ENCODE peak calls at places on chromosomes 3 and 15, in seven cellular contexts. One of them, this sample, is unnamed.

GRCh38 chr3:1251282-1252060 is 158.6 kb downstream of the CNTN6 start:
- DNase-seq in ELR: no peak
- DNase-seq in fibroblast of pulmonary artery: peak; percentile 10
- DNase-seq in posterior vena cava: no peak
- DNase-seq in activated T-helper 1 cell treated with Interleukin-2 at 50 U/mL for 16 hours: no peak
- DNase-seq in iris pigment epithelial cell: peak; percentile 12
- DNase-seq in activated CD4-positive, alpha-beta T cell treated with anti-CD3 and anti-CD28 coated beads, Interleukin-2, amount 10 ng/mL, durations not matched to agents 24 days and 14 days: no peak
- DNase-seq in this sample: no peak

GRCh38 chr15:24916305-24917009 is 38.3 kb upstream of the SNRPN start:
- DNase-seq in fibroblast of pulmonary artery: no peak
- DNase-seq in activated T-helper 1 cell treated with Interleukin-2 at 50 U/mL for 16 hours: no peak
- DNase-seq in posterior vena cava: no peak
- DNase-seq in ELR: no peak
- DNase-seq in activated CD4-positive, alpha-beta T cell treated with anti-CD3 and anti-CD28 coated beads, Interleukin-2, amount 10 ng/mL, durations not matched to agents 24 days and 14 days: no peak
- DNase-seq in iris pigment epithelial cell: no peak
- DNase-seq in this sample: no peak

GRCh38 chr3:190591080-190591479 is 77.2 kb downstream of the IL1RAP start:
- DNase-seq in iris pigment epithelial cell: no peak
- DNase-seq in activated CD4-positive, alpha-beta T cell treated with anti-CD3 and anti-CD28 coated beads, Interleukin-2, amount 10 ng/mL, durations not matched to agents 24 days and 14 days: no peak
- DNase-seq in activated T-helper 1 cell treated with Interleukin-2 at 50 U/mL for 16 hours: no peak
- DNase-seq in fibroblast of pulmonary artery: no peak
- DNase-seq in ELR: no peak
- DNase-seq in posterior vena cava: no peak
- DNase-seq in this sample: no peak

GRCh38 chr3:9749333-9749662 is 454 bp upstream of the OGG1 start:
- DNase-seq in posterior vena cava: no peak
- DNase-seq in ELR: no peak
- DNase-seq in activated CD4-positive, alpha-beta T cell treated with anti-CD3 and anti-CD28 coated beads, Interleukin-2, amount 10 ng/mL, durations not matched to agents 24 days and 14 days: no peak
- DNase-seq in fibroblast of pulmonary artery: no peak
- DNase-seq in activated T-helper 1 cell treated with Interleukin-2 at 50 U/mL for 16 hours: no peak
- DNase-seq in iris pigment epithelial cell: no peak
- DNase-seq in this sample: no peak

GRCh38 chr3:64708456-64708855 is 20.7 kb upstream of the ADAMTS9 start:
- DNase-seq in iris pigment epithelial cell: no peak
- DNase-seq in activated CD4-positive, alpha-beta T cell treated with anti-CD3 and anti-CD28 coated beads, Interleukin-2, amount 10 ng/mL, durations not matched to agents 24 days and 14 days: no peak
- DNase-seq in ELR: no peak
- DNase-seq in fibroblast of pulmonary artery: no peak
- DNase-seq in activated T-helper 1 cell treated with Interleukin-2 at 50 U/mL for 16 hours: no peak
- DNase-seq in posterior vena cava: no peak
- DNase-seq in this sample: no peak

GRCh38 chr3:184380210-184380626 is 364 bp downstream of the CHRD start:
- DNase-seq in activated T-helper 1 cell treated with Interleukin-2 at 50 U/mL for 16 hours: no peak
- DNase-seq in ELR: peak; percentile 42
- DNase-seq in fibroblast of pulmonary artery: peak; percentile 31
- DNase-seq in activated CD4-positive, alpha-beta T cell treated with anti-CD3 and anti-CD28 coated beads, Interleukin-2, amount 10 ng/mL, durations not matched to agents 24 days and 14 days: peak; percentile 72
- DNase-seq in iris pigment epithelial cell: peak; percentile 25
- DNase-seq in posterior vena cava: peak; percentile 91
- DNase-seq in this sample: peak; percentile 84

GRCh38 chr3:43405888-43406636 is 119.7 kb downstream of the SNRK start:
- DNase-seq in ELR: no peak
- DNase-seq in iris pigment epithelial cell: peak; percentile 83
- DNase-seq in posterior vena cava: no peak
- DNase-seq in activated CD4-positive, alpha-beta T cell treated with anti-CD3 and anti-CD28 coated beads, Interleukin-2, amount 10 ng/mL, durations not matched to agents 24 days and 14 days: no peak
- DNase-seq in fibroblast of pulmonary artery: peak; percentile 95
- DNase-seq in activated T-helper 1 cell treated with Interleukin-2 at 50 U/mL for 16 hours: no peak
- DNase-seq in this sample: no peak

GRCh38 chr15:39171944-39172368 is 408.9 kb upstream of the THBS1 start:
- DNase-seq in ELR: peak; percentile 98
- DNase-seq in activated CD4-positive, alpha-beta T cell treated with anti-CD3 and anti-CD28 coated beads, Interleukin-2, amount 10 ng/mL, durations not matched to agents 24 days and 14 days: peak; percentile 65
- DNase-seq in fibroblast of pulmonary artery: peak; percentile 99
- DNase-seq in iris pigment epithelial cell: peak; percentile 96
- DNase-seq in activated T-helper 1 cell treated with Interleukin-2 at 50 U/mL for 16 hours: no peak
- DNase-seq in posterior vena cava: peak; percentile 79
- DNase-seq in this sample: peak; percentile 11

GRCh38 chr3:152718810-152719209 is 116.1 kb upstream of the P2RY1 start:
- DNase-seq in activated T-helper 1 cell treated with Interleukin-2 at 50 U/mL for 16 hours: no peak
- DNase-seq in ELR: peak; percentile 4
- DNase-seq in posterior vena cava: no peak
- DNase-seq in fibroblast of pulmonary artery: no peak
- DNase-seq in iris pigment epithelial cell: no peak
- DNase-seq in activated CD4-positive, alpha-beta T cell treated with anti-CD3 and anti-CD28 coated beads, Interleukin-2, amount 10 ng/mL, durations not matched to agents 24 days and 14 days: no peak
- DNase-seq in this sample: no peak

GRCh38 chr3:187281191-187281714 is 10.3 kb downstream of the MASP1 start:
- DNase-seq in activated CD4-positive, alpha-beta T cell treated with anti-CD3 and anti-CD28 coated beads, Interleukin-2, amount 10 ng/mL, durations not matched to agents 24 days and 14 days: no peak
- DNase-seq in fibroblast of pulmonary artery: peak; percentile 74
- DNase-seq in activated T-helper 1 cell treated with Interleukin-2 at 50 U/mL for 16 hours: no peak
- DNase-seq in posterior vena cava: no peak
- DNase-seq in ELR: peak; percentile 93
- DNase-seq in iris pigment epithelial cell: peak; percentile 95
- DNase-seq in this sample: no peak

GRCh38 chr15:98776607-98777281 is 128.4 kb downstream of the IGF1R start:
- DNase-seq in fibroblast of pulmonary artery: peak; percentile 35
- DNase-seq in activated T-helper 1 cell treated with Interleukin-2 at 50 U/mL for 16 hours: no peak
- DNase-seq in activated CD4-positive, alpha-beta T cell treated with anti-CD3 and anti-CD28 coated beads, Interleukin-2, amount 10 ng/mL, durations not matched to agents 24 days and 14 days: peak; percentile 65
- DNase-seq in ELR: no peak
- DNase-seq in iris pigment epithelial cell: peak; percentile 76
- DNase-seq in posterior vena cava: no peak
- DNase-seq in this sample: no peak

GRCh38 chr3:134903840-134904239 is 108.8 kb downstream of the EPHB1 start:
- DNase-seq in iris pigment epithelial cell: no peak
- DNase-seq in activated T-helper 1 cell treated with Interleukin-2 at 50 U/mL for 16 hours: no peak
- DNase-seq in activated CD4-positive, alpha-beta T cell treated with anti-CD3 and anti-CD28 coated beads, Interleukin-2, amount 10 ng/mL, durations not matched to agents 24 days and 14 days: no peak
- DNase-seq in ELR: no peak
- DNase-seq in fibroblast of pulmonary artery: no peak
- DNase-seq in posterior vena cava: no peak
- DNase-seq in this sample: no peak

GRCh38 chr15:48939686-48940085 is 24.0 kb downstream of the SHC4 start:
- DNase-seq in posterior vena cava: no peak
- DNase-seq in ELR: peak; percentile 96
- DNase-seq in fibroblast of pulmonary artery: peak; percentile 97
- DNase-seq in activated CD4-positive, alpha-beta T cell treated with anti-CD3 and anti-CD28 coated beads, Interleukin-2, amount 10 ng/mL, durations not matched to agents 24 days and 14 days: no peak
- DNase-seq in activated T-helper 1 cell treated with Interleukin-2 at 50 U/mL for 16 hours: no peak
- DNase-seq in iris pigment epithelial cell: peak; percentile 98
- DNase-seq in this sample: no peak

GRCh38 chr3:157407769-157408168 is 28.9 kb upstream of the PTX3 start:
- DNase-seq in fibroblast of pulmonary artery: no peak
- DNase-seq in iris pigment epithelial cell: no peak
- DNase-seq in activated CD4-positive, alpha-beta T cell treated with anti-CD3 and anti-CD28 coated beads, Interleukin-2, amount 10 ng/mL, durations not matched to agents 24 days and 14 days: no peak
- DNase-seq in activated T-helper 1 cell treated with Interleukin-2 at 50 U/mL for 16 hours: no peak
- DNase-seq in ELR: peak; percentile 26
- DNase-seq in posterior vena cava: no peak
- DNase-seq in this sample: no peak

GRCh38 chr3:116018651-116019050 is 395.3 kb downstream of the GAP43 start:
- DNase-seq in ELR: peak; percentile 88
- DNase-seq in activated CD4-positive, alpha-beta T cell treated with anti-CD3 and anti-CD28 coated beads, Interleukin-2, amount 10 ng/mL, durations not matched to agents 24 days and 14 days: no peak
- DNase-seq in fibroblast of pulmonary artery: no peak
- DNase-seq in posterior vena cava: no peak
- DNase-seq in iris pigment epithelial cell: no peak
- DNase-seq in activated T-helper 1 cell treated with Interleukin-2 at 50 U/mL for 16 hours: no peak
- DNase-seq in this sample: no peak

This sample was measured in HuH-7.5.